ENCODE peak calls at places on chromosomes 16 and 17, in four cellular contexts. T is astrocyte of the cerebellum, Z is neural progenitor cell, P is thoracic aorta. D is an unnamed sample.

GRCh38 chr17:49583889-49584288 is 8.2 kb downstream of the NXPH3 start:
- DNase-seq in T (no peak), Z (no peak), P (no peak), D (no peak)

GRCh38 chr16:47956881-47957280 is 198.9 kb downstream of the ABCC12 start:
- DNase-seq in P (no peak), T (no peak), Z (no peak), D (no peak)

GRCh38 chr16:4828567-4829320 is 18.3 kb downstream of the GLYR1 start:
- DNase-seq in Z (no peak), T (no peak), P (no peak), D (no peak)

GRCh38 chr16:74297296-74297665 is 667 bp downstream of the PSMD7 start:
- DNase-seq in P (peak), Z (peak), T (no peak), D (peak)

GRCh38 chr17:42117397-42118125 is 3.6 kb downstream of the KAT2A start:
- DNase-seq in Z (no peak), P (no peak), T (no peak), D (no peak)

GRCh38 chr17:77465358-77466041 is 324.7 kb downstream of the SEC14L1 start:
- DNase-seq in T (no peak), Z (peak), P (peak), D (no peak)

GRCh38 chr17:18368948-18369347 is 5.6 kb upstream of the SHMT1 start:
- DNase-seq in Z (no peak), P (no peak), T (no peak), D (peak)

GRCh38 chr17:40518401-40519088 is 17.1 kb upstream of the TNS4 start:
- DNase-seq in P (no peak), Z (no peak), T (no peak), D (peak)